ENCODE peak calls at places on chromosome X, in six cellular contexts. F, L, R, K, D and U are unnamed samples.

GRCh38 chrX:12811658-12812057 is 20.4 kb downstream of the PRPS2 start:
- DNase-seq in F (no peak), L (no peak), R (no peak), K (no peak), D (no peak), U (no peak)

GRCh38 chrX:46039526-46039925 is 505.7 kb downstream of the ZNF674 start:
- DNase-seq in F (no peak), L (no peak), R (no peak), K (no peak), D (peak; percentile 80), U (no peak)

GRCh38 chrX:22534643-22535042 is 261.9 kb downstream of the CBLL2 start:
- DNase-seq in F (no peak), L (peak; percentile 69), R (no peak), K (no peak), D (no peak), U (no peak)

GRCh38 chrX:26511621-26512363 is 295.8 kb downstream of the MAGEB5 start:
- DNase-seq in F (no peak), L (no peak), R (no peak), K (no peak), D (peak; percentile 73), U (peak; percentile 78)

GRCh38 chrX:53357799-53358530 is 64.5 kb downstream of the SMC1A start:
- DNase-seq in F (peak; percentile 8), L (peak; percentile 1), R (peak; percentile 58), K (peak; percentile 37), D (no peak), U (peak; percentile 9)

GRCh38 chrX:13471269-13471668 is 98.1 kb upstream of the EGFL6 start:
- DNase-seq in F (peak; percentile 90), L (no peak), R (no peak), K (peak; percentile 41), D (no peak), U (no peak)

GRCh38 chrX:101417190-101417589 is 9.2 kb downstream of the HNRNPH2 start:
- DNase-seq in F (no peak), L (no peak), R (no peak), K (no peak), D (no peak), U (no peak)

GRCh38 chrX:117511379-117511778 is 605.2 kb downstream of the KLHL13 start:
- DNase-seq in F (no peak), L (no peak), R (no peak), K (no peak), D (no peak), U (no peak)

GRCh38 chrX:74422029-74422352 is 698 bp downstream of the SLC16A2 start:
- DNase-seq in F (peak; percentile 33), L (no peak), R (no peak), K (no peak), D (no peak), U (no peak)

GRCh38 chrX:13283512-13283911 is 36.3 kb downstream of the ATXN3L start:
- DNase-seq in F (no peak), L (peak; percentile 65), R (no peak), K (peak; percentile 64), D (peak; percentile 90), U (peak; percentile 88)

GRCh38 chrX:100072286-100072685 is 337.8 kb downstream of the PCDH19 start:
- DNase-seq in F (no peak), L (no peak), R (no peak), K (no peak), D (no peak), U (peak; percentile 3)

GRCh38 chrX:104670051-104670450 is 104.1 kb downstream of the IL1RAPL2 start:
- DNase-seq in F (no peak), L (no peak), R (no peak), K (no peak), D (no peak), U (no peak)

GRCh38 chrX:94107981-94108380 is 434.0 kb downstream of the FAM133A start:
- DNase-seq in F (no peak), L (no peak), R (no peak), K (no peak), D (peak; percentile 0), U (peak; percentile 29)

GRCh38 chrX:139093201-139093600 is 381.7 kb upstream of the FGF13 start:
- DNase-seq in F (no peak), L (no peak), R (no peak), K (no peak), D (no peak), U (no peak)

GRCh38 chrX:52988985-52989917 is 30.9 kb upstream of the FAM156A start:
- DNase-seq in F (no peak), L (no peak), R (no peak), K (no peak), D (no peak), U (no peak)

GRCh38 chrX:101208152-101208905 is 11.3 kb upstream of the DRP2 start:
- DNase-seq in F (no peak), L (no peak), R (no peak), K (no peak), D (no peak), U (peak; percentile 6)